ENCODE peak calls at places on chromosomes 11 and 22, in four cellular contexts. One of them, this sample, is unnamed.

GRCh38 chr22:33126881-33127280 is 68.7 kb upstream of the SYN3 start:
- DNase-seq in kidney: no peak
- DNase-seq in epithelial cell of proximal tubule: no peak
- DNase-seq in foreskin fibroblast: no peak
- DNase-seq in this sample: no peak

GRCh38 chr11:42049650-42050049 is 590.2 kb upstream of the LRRC4C start:
- DNase-seq in kidney: no peak
- DNase-seq in epithelial cell of proximal tubule: no peak
- DNase-seq in foreskin fibroblast: no peak
- DNase-seq in this sample: no peak

GRCh38 chr22:50010676-50011446 is 1.7 kb downstream of the IL17REL start:
- DNase-seq in kidney: no peak
- DNase-seq in epithelial cell of proximal tubule: no peak
- DNase-seq in foreskin fibroblast: no peak
- DNase-seq in this sample: no peak

GRCh38 chr11:118910309-118911112 is 15.2 kb downstream of the BCL9L start:
- DNase-seq in kidney: peak; percentile 95
- DNase-seq in epithelial cell of proximal tubule: no peak
- DNase-seq in foreskin fibroblast: peak; percentile 92
- DNase-seq in this sample: peak; percentile 83

GRCh38 chr22:47035443-47035881 is 273.0 kb downstream of the TBC1D22A start:
- DNase-seq in kidney: peak; percentile 72
- DNase-seq in epithelial cell of proximal tubule: no peak
- DNase-seq in foreskin fibroblast: no peak
- DNase-seq in this sample: no peak

GRCh38 chr11:74701351-74701750 is 29.9 kb downstream of the CHRDL2 start:
- DNase-seq in kidney: no peak
- DNase-seq in epithelial cell of proximal tubule: no peak
- DNase-seq in foreskin fibroblast: no peak
- DNase-seq in this sample: no peak

GRCh38 chr11:113016905-113017304 is 55.7 kb downstream of the NCAM1 start:
- DNase-seq in kidney: no peak
- DNase-seq in epithelial cell of proximal tubule: no peak
- DNase-seq in foreskin fibroblast: no peak
- DNase-seq in this sample: no peak

GRCh38 chr11:14380947-14381555 is 22.1 kb upstream of the RRAS2 start:
- DNase-seq in kidney: peak; percentile 88
- DNase-seq in epithelial cell of proximal tubule: no peak
- DNase-seq in foreskin fibroblast: no peak
- DNase-seq in this sample: no peak

GRCh38 chr11:34250732-34251639 is 106.8 kb downstream of the ABTB2 start:
- DNase-seq in kidney: no peak
- DNase-seq in epithelial cell of proximal tubule: no peak
- DNase-seq in foreskin fibroblast: no peak
- DNase-seq in this sample: no peak

GRCh38 chr11:19493446-19493845 is 219.2 kb upstream of the NAV2 start:
- DNase-seq in kidney: no peak
- DNase-seq in epithelial cell of proximal tubule: no peak
- DNase-seq in foreskin fibroblast: no peak
- DNase-seq in this sample: no peak

GRCh38 chr11:72001255-72001654 is 2.5 kb downstream of the IL18BP start:
- DNase-seq in kidney: peak; percentile 67
- DNase-seq in epithelial cell of proximal tubule: no peak
- DNase-seq in foreskin fibroblast: no peak
- DNase-seq in this sample: no peak

GRCh38 chr11:64900263-64900678 is 16.7 kb downstream of the ATG2A start:
- DNase-seq in kidney: peak; percentile 61
- DNase-seq in epithelial cell of proximal tubule: no peak
- DNase-seq in foreskin fibroblast: no peak
- DNase-seq in this sample: no peak

GRCh38 chr11:110962907-110963306 is 250.7 kb upstream of the ARHGAP20 start:
- DNase-seq in kidney: no peak
- DNase-seq in epithelial cell of proximal tubule: no peak
- DNase-seq in foreskin fibroblast: no peak
- DNase-seq in this sample: peak; percentile 44

GRCh38 chr11:13277719-13278619 is at the start of gene BMAL1:
- DNase-seq in kidney: peak; percentile 87
- DNase-seq in epithelial cell of proximal tubule: no peak
- DNase-seq in foreskin fibroblast: no peak
- DNase-seq in this sample: no peak

GRCh38 chr11:69166186-69167115 is 10.7 kb downstream of the SMIM38 start:
- DNase-seq in kidney: no peak
- DNase-seq in epithelial cell of proximal tubule: peak; percentile 39
- DNase-seq in foreskin fibroblast: peak; percentile 65
- DNase-seq in this sample: peak; percentile 19

GRCh38 chr11:2675540-2675939 is 24.3 kb downstream of the KCNQ1OT1 start:
- DNase-seq in kidney: peak; percentile 41
- DNase-seq in epithelial cell of proximal tubule: no peak
- DNase-seq in foreskin fibroblast: no peak
- DNase-seq in this sample: no peak

GRCh38 chr11:73141309-73142127 is 600 bp downstream of the FCHSD2 start:
- DNase-seq in kidney: peak; percentile 95
- DNase-seq in epithelial cell of proximal tubule: no peak
- DNase-seq in foreskin fibroblast: peak; percentile 59
- DNase-seq in this sample: peak; percentile 25

GRCh38 chr22:27133951-27134664 is 476.7 kb downstream of the MIAT start:
- DNase-seq in kidney: no peak
- DNase-seq in epithelial cell of proximal tubule: no peak
- DNase-seq in foreskin fibroblast: peak; percentile 81
- DNase-seq in this sample: peak; percentile 37

GRCh38 chr22:22397292-22397870 is 111.2 kb downstream of the ZNF280B start:
- DNase-seq in kidney: no peak
- DNase-seq in epithelial cell of proximal tubule: peak; percentile 15
- DNase-seq in foreskin fibroblast: peak; percentile 14
- DNase-seq in this sample: no peak

GRCh38 chr11:74679513-74679865 is 51.7 kb downstream of the CHRDL2 start:
- DNase-seq in kidney: peak; percentile 51
- DNase-seq in epithelial cell of proximal tubule: no peak
- DNase-seq in foreskin fibroblast: no peak
- DNase-seq in this sample: no peak

GRCh38 chr11:61637287-61637686 is 42.9 kb upstream of the DAGLA start:
- DNase-seq in kidney: no peak
- DNase-seq in epithelial cell of proximal tubule: no peak
- DNase-seq in foreskin fibroblast: no peak
- DNase-seq in this sample: no peak

GRCh38 chr11:33658195-33658900 is 42.3 kb downstream of the C11orf91 start:
- DNase-seq in kidney: no peak
- DNase-seq in epithelial cell of proximal tubule: no peak
- DNase-seq in foreskin fibroblast: no peak
- DNase-seq in this sample: no peak

GRCh38 chr11:68992743-68993255 is 12.0 kb upstream of the MRGPRD start:
- DNase-seq in kidney: peak; percentile 61
- DNase-seq in epithelial cell of proximal tubule: no peak
- DNase-seq in foreskin fibroblast: no peak
- DNase-seq in this sample: no peak

GRCh38 chr11:118046051-118046963 is 30.6 kb upstream of the TMPRSS4 start:
- DNase-seq in kidney: no peak
- DNase-seq in epithelial cell of proximal tubule: no peak
- DNase-seq in foreskin fibroblast: no peak
- DNase-seq in this sample: no peak

GRCh38 chr11:123253223-123253622 is 58.2 kb upstream of the CLMP start:
- DNase-seq in kidney: peak; percentile 1
- DNase-seq in epithelial cell of proximal tubule: no peak
- DNase-seq in foreskin fibroblast: no peak
- DNase-seq in this sample: no peak

GRCh38 chr11:115699733-115700132 is 195.5 kb upstream of the CADM1 start:
- DNase-seq in kidney: no peak
- DNase-seq in epithelial cell of proximal tubule: no peak
- DNase-seq in foreskin fibroblast: no peak
- DNase-seq in this sample: no peak

GRCh38 chr11:11416917-11417316 is 63.9 kb upstream of the CSNK2A3 start:
- DNase-seq in kidney: no peak
- DNase-seq in epithelial cell of proximal tubule: no peak
- DNase-seq in foreskin fibroblast: peak; percentile 74
- DNase-seq in this sample: no peak

GRCh38 chr11:76901144-76901543 is 40.4 kb downstream of the ACER3 start:
- DNase-seq in kidney: no peak
- DNase-seq in epithelial cell of proximal tubule: no peak
- DNase-seq in foreskin fibroblast: no peak
- DNase-seq in this sample: no peak

GRCh38 chr11:26134481-26135355 is 197.2 kb upstream of the ANO3 start:
- DNase-seq in kidney: no peak
- DNase-seq in epithelial cell of proximal tubule: peak; percentile 16
- DNase-seq in foreskin fibroblast: peak; percentile 44
- DNase-seq in this sample: no peak

GRCh38 chr22:35470903-35471321 is 69.7 kb upstream of the RASD2 start:
- DNase-seq in kidney: no peak
- DNase-seq in epithelial cell of proximal tubule: no peak
- DNase-seq in foreskin fibroblast: no peak
- DNase-seq in this sample: no peak
- TF ChIP-seq CTCF in kidney: no peak
- TF ChIP-seq CTCF in epithelial cell of proximal tubule: no peak
- TF ChIP-seq CTCF in foreskin fibroblast: no peak
- TF ChIP-seq CTCF in this sample: no peak

GRCh38 chr22:29726512-29727247 is 6.9 kb downstream of the CABP7 start:
- DNase-seq in kidney: peak; percentile 68
- DNase-seq in epithelial cell of proximal tubule: no peak
- DNase-seq in foreskin fibroblast: no peak
- DNase-seq in this sample: no peak

GRCh38 chr22:29726104-29726503 is 6.3 kb downstream of the CABP7 start:
- DNase-seq in kidney: no peak
- DNase-seq in epithelial cell of proximal tubule: no peak
- DNase-seq in foreskin fibroblast: no peak
- DNase-seq in this sample: no peak

GRCh38 chr22:29724843-29725242 is 5.0 kb downstream of the CABP7 start:
- DNase-seq in kidney: no peak
- DNase-seq in epithelial cell of proximal tubule: no peak
- DNase-seq in foreskin fibroblast: no peak
- DNase-seq in this sample: no peak

GRCh38 chr22:29729161-29729560 is 9.4 kb downstream of the CABP7 start:
- DNase-seq in kidney: no peak
- DNase-seq in epithelial cell of proximal tubule: no peak
- DNase-seq in foreskin fibroblast: no peak
- DNase-seq in this sample: no peak

GRCh38 chr22:29727248-29727551 is 7.4 kb downstream of the CABP7 start:
- DNase-seq in kidney: no peak
- DNase-seq in epithelial cell of proximal tubule: no peak
- DNase-seq in foreskin fibroblast: peak; percentile 29
- DNase-seq in this sample: no peak
- TF ChIP-seq CTCF in kidney: no peak
- TF ChIP-seq CTCF in epithelial cell of proximal tubule: peak; percentile 41
- TF ChIP-seq CTCF in foreskin fibroblast: peak; percentile 22
- TF ChIP-seq CTCF in this sample: peak; percentile 44

GRCh38 chr11:70299636-70300035 is 29.1 kb downstream of the PPFIA1 start:
- DNase-seq in kidney: no peak
- DNase-seq in epithelial cell of proximal tubule: no peak
- DNase-seq in foreskin fibroblast: no peak
- DNase-seq in this sample: no peak

GRCh38 chr11:70304208-70304603 is 33.7 kb downstream of the PPFIA1 start:
- DNase-seq in kidney: no peak
- DNase-seq in epithelial cell of proximal tubule: no peak
- DNase-seq in foreskin fibroblast: no peak
- DNase-seq in this sample: no peak

GRCh38 chr11:70301191-70301590 is 30.7 kb downstream of the PPFIA1 start:
- DNase-seq in kidney: no peak
- DNase-seq in epithelial cell of proximal tubule: no peak
- DNase-seq in foreskin fibroblast: no peak
- DNase-seq in this sample: no peak

GRCh38 chr11:70303070-70303469 is 32.6 kb downstream of the PPFIA1 start:
- DNase-seq in kidney: no peak
- DNase-seq in epithelial cell of proximal tubule: no peak
- DNase-seq in foreskin fibroblast: peak; percentile 36
- DNase-seq in this sample: peak; percentile 85

DNA sequence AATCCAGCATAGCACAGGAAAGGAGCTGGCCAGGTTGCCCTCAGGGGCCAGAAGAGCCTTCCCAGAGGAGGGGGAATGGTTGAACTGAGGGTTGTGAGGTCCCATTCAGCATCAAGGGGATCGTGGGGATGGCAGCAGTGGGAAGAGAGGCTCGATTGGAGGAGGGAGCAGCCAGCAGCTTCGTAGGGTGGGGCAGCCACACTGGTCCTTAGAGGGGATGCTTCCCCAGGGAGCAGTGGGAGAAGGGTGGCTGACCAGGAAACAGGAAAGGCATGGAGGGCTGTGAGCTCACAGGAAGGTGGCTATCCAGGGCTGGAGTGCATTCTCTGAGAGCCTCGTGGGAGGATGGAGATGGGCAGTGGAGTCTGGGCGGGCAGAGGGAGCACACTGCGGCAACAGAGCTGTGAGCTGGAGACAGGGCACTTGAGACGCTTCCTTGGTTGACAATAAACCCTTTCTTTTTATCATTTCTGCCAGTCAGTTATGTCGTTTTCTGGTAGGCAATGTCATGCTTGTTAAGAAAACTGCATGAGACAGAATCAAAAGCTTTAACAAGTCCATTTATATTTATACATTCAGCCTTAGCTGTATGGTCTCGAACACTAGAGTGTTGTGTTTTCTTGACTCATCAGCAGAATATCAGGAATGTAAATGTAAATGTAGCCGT is 31.7 kb downstream of the PPFIA1 start:
- DNase-seq in kidney: no peak
- DNase-seq in epithelial cell of proximal tubule: no peak
- DNase-seq in foreskin fibroblast: no peak
- DNase-seq in this sample: no peak
- TF ChIP-seq CTCF in kidney: no peak
- TF ChIP-seq CTCF in epithelial cell of proximal tubule: no peak
- TF ChIP-seq CTCF in foreskin fibroblast: no peak
- TF ChIP-seq CTCF in this sample: no peak

GRCh38 chr11:93783767-93784151 is 323 bp upstream of the MED17 start:
- DNase-seq in kidney: no peak
- DNase-seq in epithelial cell of proximal tubule: no peak
- DNase-seq in foreskin fibroblast: no peak
- DNase-seq in this sample: no peak
- TF ChIP-seq CTCF in kidney: no peak
- TF ChIP-seq CTCF in epithelial cell of proximal tubule: no peak
- TF ChIP-seq CTCF in foreskin fibroblast: no peak
- TF ChIP-seq CTCF in this sample: no peak

DNA sequence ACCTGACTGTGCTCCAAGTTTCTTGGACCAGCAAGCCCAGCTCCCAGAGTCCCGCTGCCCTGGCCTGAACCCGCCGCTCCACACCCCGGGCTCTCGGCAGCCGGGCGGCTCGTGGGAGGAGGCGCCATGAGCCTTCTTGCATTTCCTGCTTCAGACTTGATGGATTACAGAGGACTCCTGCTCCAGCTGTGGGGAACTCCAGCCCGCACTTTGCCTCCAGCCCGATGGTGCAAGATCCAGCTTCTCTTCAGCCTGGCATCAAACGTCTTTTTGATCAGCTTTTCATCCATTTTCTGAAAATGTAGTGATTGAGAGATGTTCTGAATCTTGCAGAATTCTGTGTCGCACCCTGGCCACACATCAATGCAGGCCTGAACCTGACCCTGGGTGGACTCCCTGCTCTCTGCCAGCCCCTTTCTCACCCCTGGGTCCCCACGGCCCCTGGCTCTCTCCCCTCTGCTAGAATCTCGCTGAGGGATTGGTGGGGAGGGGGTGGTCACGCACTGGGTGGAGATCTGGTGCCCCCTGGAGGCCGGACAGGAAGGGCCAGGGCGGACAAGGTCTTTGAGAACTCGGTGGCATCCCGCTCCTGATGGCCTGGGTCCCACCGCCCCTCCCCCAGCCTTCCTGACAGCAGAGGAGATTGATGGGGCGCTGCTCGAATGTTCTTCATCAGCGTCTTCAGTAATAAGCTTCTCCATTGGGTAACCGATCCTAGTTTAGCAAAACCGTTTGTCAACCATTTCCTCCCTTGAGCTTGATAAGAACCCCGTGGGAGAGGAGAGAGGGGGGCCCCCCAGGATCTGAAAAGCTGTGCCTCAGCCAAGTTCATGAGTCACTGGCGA is 12.1 kb upstream of the NFAM1 start:
- DNase-seq in kidney: peak; percentile 95
- DNase-seq in epithelial cell of proximal tubule: no peak
- DNase-seq in foreskin fibroblast: peak; percentile 86
- DNase-seq in this sample: peak; percentile 84
- TF ChIP-seq CTCF in kidney: peak; percentile 43
- TF ChIP-seq CTCF in epithelial cell of proximal tubule: peak; percentile 72
- TF ChIP-seq CTCF in foreskin fibroblast: peak; percentile 80
- TF ChIP-seq CTCF in this sample: peak; percentile 77